ENCODE peak calls at places on chromosome 6, in ten cellular contexts. F is heart left ventricle, C is Peyer's patch, Z is lung, P is psoas muscle, L is prostate gland, W is heart right ventricle, N is cardiac muscle cell, E is neural progenitor cell, K is uterus. B is an unnamed sample. For H3K4me1, the result is how much of the 10 kb centered on the place peaks cover.

GRCh38 chr6:43874814-43875590 is 105.0 kb downstream of the VEGFA start:
- DNase-seq in E (no peak), P (no peak), W (no peak), F (no peak), Z (no peak), L (no peak), K (no peak), C (no peak), N (no peak), B (no peak)

GRCh38 chr6:138593100-138593877 is 94.0 kb upstream of the NHSL1 start:
- DNase-seq in N (no peak), Z (peak), P (no peak), C (no peak), W (peak), L (peak), F (peak), K (peak), E (no peak), B (no peak)

GRCh38 chr6:149779644-149779963 is 30.1 kb downstream of the PCMT1 start:
- DNase-seq in E (no peak), L (no peak), P (no peak), W (peak), N (no peak), K (no peak), Z (no peak), F (no peak), C (no peak), B (no peak)

GRCh38 chr6:133609404-133610270 is 279.3 kb upstream of the TCF21 start:
- DNase-seq in F (no peak), N (no peak), L (no peak), P (no peak), C (no peak), W (no peak), K (no peak), Z (no peak), E (no peak), B (no peak)

GRCh38 chr6:22717906-22718305 is 148.5 kb downstream of the HDGFL1 start:
- DNase-seq in P (no peak), W (no peak), C (no peak), F (no peak), N (no peak), L (peak), K (peak), E (no peak), Z (no peak), B (no peak)

GRCh38 chr6:113364781-113365545 is 492.2 kb upstream of the MARCKS start:
- DNase-seq in N (no peak), W (no peak), Z (no peak), C (no peak), P (no peak), E (no peak), F (no peak), K (no peak), L (no peak), B (no peak)

GRCh38 chr6:64815718-64816117 is 891.3 kb downstream of the EYS start:
- DNase-seq in K (no peak), Z (no peak), F (no peak), P (no peak), C (no peak), L (no peak), W (no peak), N (no peak), E (no peak), B (no peak)

GRCh38 chr6:126824226-126824625 is 294.2 kb upstream of the RSPO3 start:
- DNase-seq in L (no peak), P (no peak), E (peak), W (no peak), Z (no peak), N (no peak), K (no peak), F (no peak), C (no peak), B (no peak)

GRCh38 chr6:137361701-137362100 is 132.5 kb downstream of the OLIG3 start:
- DNase-seq in L (no peak), Z (no peak), F (no peak), P (no peak), E (no peak), C (no peak), W (no peak), K (no peak), N (no peak), B (no peak)

GRCh38 chr6:28248916-28249315 is 3.2 kb downstream of the ZKSCAN4 start:
- DNase-seq in C (no peak), Z (no peak), E (no peak), W (no peak), K (no peak), N (no peak), P (no peak), L (no peak), F (no peak), B (no peak)

GRCh38 chr6:118370722-118371121 is 177.4 kb upstream of the PLN start:
- DNase-seq in C (no peak), K (no peak), W (peak), N (peak), F (peak), P (no peak), L (no peak), Z (no peak), E (no peak), B (no peak)

GRCh38 chr6:14881399-14881798 is 364.5 kb upstream of the JARID2 start:
- DNase-seq in F (no peak), K (no peak), N (no peak), L (no peak), W (peak), P (no peak), Z (no peak), C (no peak), E (no peak), B (no peak)

GRCh38 chr6:27280064-27280539 is 32.0 kb downstream of the POM121L2 start:
- DNase-seq in K (no peak), W (no peak), E (peak), F (no peak), Z (no peak), L (no peak), C (no peak), P (no peak), N (peak), B (no peak)

GRCh38 chr6:63529498-63529897 is 42.8 kb upstream of the LOC128125822 start:
- DNase-seq in N (no peak), P (no peak), C (no peak), E (no peak), Z (no peak), W (no peak), L (no peak), K (no peak), F (no peak), B (no peak)

GRCh38 chr6:143957679-143958274 is 50.3 kb downstream of the PLAGL1 start:
- DNase-seq in W (no peak), L (no peak), C (no peak), K (no peak), Z (no peak), F (no peak), N (no peak), E (peak), P (no peak), B (no peak)

GRCh38 chr6:169789944-169790927 is 38.8 kb downstream of the ERMARD start:
- DNase-seq in W (peak), L (peak), N (peak), E (peak), C (peak), F (peak), P (peak), K (peak), Z (peak), B (peak)

GRCh38 chr6:31568537-31568961 is 3.5 kb upstream of the LTA start:
- DNase-seq in F (no peak), N (no peak), L (no peak), E (no peak), Z (no peak), K (no peak), P (no peak), W (no peak), C (no peak), B (peak)

GRCh38 chr6:85389180-85389797 is 60.6 kb upstream of the NT5E start:
- DNase-seq in F (no peak), Z (no peak), N (no peak), L (no peak), K (no peak), E (no peak), W (no peak), C (peak), P (no peak), B (no peak)

GRCh38 chr6:41934278-41935189 is 7.1 kb downstream of the CCND3 start:
- DNase-seq in E (no peak), C (no peak), N (no peak), P (no peak), Z (no peak), W (no peak), F (no peak), K (no peak), L (no peak), B (no peak)

GRCh38 chr6:106089981-106090380 is 3.8 kb downstream of the PRDM1 start:
- DNase-seq in P (no peak), F (no peak), K (no peak), C (no peak), W (no peak), Z (no peak), L (no peak), N (no peak), E (no peak), B (no peak)

GRCh38 chr6:106163966-106164877 is 78.1 kb downstream of the PRDM1 start:
- DNase-seq in W (no peak), K (peak), C (no peak), E (no peak), N (no peak), P (peak), L (no peak), Z (peak), F (no peak), B (peak)

GRCh38 chr6:106133040-106133439 is 46.9 kb downstream of the PRDM1 start:
- DNase-seq in F (no peak), P (no peak), W (no peak), N (no peak), L (no peak), K (no peak), E (no peak), C (no peak), Z (no peak), B (no peak)

GRCh38 chr6:13409991-13410390 is 77.4 kb downstream of the GFOD1 start:
- DNase-seq in K (no peak), W (no peak), Z (no peak), N (no peak), L (no peak), P (no peak), F (no peak), C (no peak), E (no peak), B (no peak)

GRCh38 chr6:81451787-81452186 is 300.7 kb downstream of the TENT5A start:
- DNase-seq in C (no peak), P (no peak), E (no peak), W (no peak), F (no peak), L (no peak), Z (no peak), N (no peak), K (no peak), B (no peak)

GRCh38 chr6:156886409-156886808 is 109.2 kb downstream of the ARID1B start:
- DNase-seq in K (no peak), W (peak), Z (peak), L (no peak), F (no peak), E (no peak), P (no peak), C (no peak), N (no peak), B (no peak)

GRCh38 chr6:112311950-112312547 is 35.1 kb upstream of the RFPL4B start:
- DNase-seq in W (peak), Z (no peak), P (no peak), C (no peak), L (no peak), E (peak), F (no peak), K (no peak), N (peak), B (no peak)

GRCh38 chr6:132768051-132768517 is 10.4 kb upstream of the VNN2 start:
- DNase-seq in F (peak), E (peak), Z (peak), C (peak), N (peak), W (peak), K (no peak), L (no peak), P (no peak), B (peak)

GRCh38 chr6:43489277-43490072 is 12.1 kb downstream of the TJAP1 start:
- DNase-seq in F (no peak), C (no peak), Z (no peak), W (no peak), L (no peak), N (no peak), P (no peak), E (peak), K (no peak), B (no peak)

GRCh38 chr6:364609-365540 is 26.7 kb upstream of the IRF4 start:
- DNase-seq in W (no peak), Z (no peak), P (no peak), L (no peak), E (no peak), N (no peak), F (no peak), C (peak), K (no peak), B (peak)

GRCh38 chr6:30759575-30760239 is 15.4 kb upstream of the IER3 start:
- DNase-seq in C (no peak), F (no peak), E (peak), W (no peak), K (no peak), P (no peak), N (peak), Z (no peak), L (no peak), B (no peak)

GRCh38 chr6:125471703-125472102 is 169.9 kb upstream of the HDDC2 start:
- DNase-seq in C (no peak), E (no peak), P (no peak), W (no peak), L (no peak), Z (no peak), F (no peak), K (no peak), N (no peak), B (no peak)

GRCh38 chr6:30000156-30000791 is 57.9 kb downstream of the HLA-A start:
- DNase-seq in K (no peak), C (no peak), F (no peak), L (no peak), Z (no peak), E (no peak), P (no peak), N (no peak), W (no peak), B (no peak)

GRCh38 chr6:13553646-13554045 is 20.8 kb upstream of the SIRT5 start:
- DNase-seq in L (no peak), K (no peak), W (no peak), N (no peak), Z (no peak), E (no peak), F (no peak), C (no peak), P (no peak), B (no peak)

GRCh38 chr6:56802570-56802969 is 152.3 kb upstream of the BEND6 start:
- DNase-seq in W (no peak), Z (no peak), L (no peak), K (no peak), F (no peak), E (no peak), P (no peak), C (no peak), N (no peak), B (no peak)

DNA sequence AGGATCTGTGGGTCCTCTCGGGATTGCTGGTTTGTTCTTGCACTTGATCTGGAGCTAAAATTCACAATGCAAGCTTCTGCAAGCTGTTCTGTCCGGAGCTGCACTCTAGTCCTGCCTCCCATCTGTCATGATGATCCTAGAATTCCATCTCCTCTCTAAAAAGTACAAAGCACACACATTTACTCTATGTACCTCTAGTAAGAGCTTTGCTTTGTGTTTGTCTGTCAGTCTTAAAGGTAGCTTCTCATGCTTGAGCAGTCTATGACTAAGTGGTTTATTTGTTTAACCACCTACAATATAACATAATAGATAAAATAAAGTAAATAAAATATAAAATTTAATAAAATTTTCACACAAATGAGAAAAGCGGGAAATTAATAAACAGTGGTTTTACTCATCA is 46.0 kb upstream of the PKIB start:
- DNase-seq in E (no peak), C (no peak), W (no peak), Z (no peak), L (no peak), F (no peak), P (no peak), N (no peak), K (no peak), B (no peak)
- H3K4me1 ChIP-seq in E (under half), C (under half), W (under half), Z (under half), L (under half), F (under half), P (under half), N (under half), K (under half), B (under half)

GRCh38 chr6:158825951-158826306 is 6.8 kb upstream of the EZR start:
- DNase-seq in E (no peak), K (peak), F (peak), Z (no peak), W (peak), C (no peak), P (no peak), N (peak), L (no peak), B (no peak)
- H3K27ac ChIP-seq in E (no peak), K (no peak), F (peak), Z (peak), W (peak), C (no peak), P (peak), N (peak), L (no peak), B (no peak)

DNA sequence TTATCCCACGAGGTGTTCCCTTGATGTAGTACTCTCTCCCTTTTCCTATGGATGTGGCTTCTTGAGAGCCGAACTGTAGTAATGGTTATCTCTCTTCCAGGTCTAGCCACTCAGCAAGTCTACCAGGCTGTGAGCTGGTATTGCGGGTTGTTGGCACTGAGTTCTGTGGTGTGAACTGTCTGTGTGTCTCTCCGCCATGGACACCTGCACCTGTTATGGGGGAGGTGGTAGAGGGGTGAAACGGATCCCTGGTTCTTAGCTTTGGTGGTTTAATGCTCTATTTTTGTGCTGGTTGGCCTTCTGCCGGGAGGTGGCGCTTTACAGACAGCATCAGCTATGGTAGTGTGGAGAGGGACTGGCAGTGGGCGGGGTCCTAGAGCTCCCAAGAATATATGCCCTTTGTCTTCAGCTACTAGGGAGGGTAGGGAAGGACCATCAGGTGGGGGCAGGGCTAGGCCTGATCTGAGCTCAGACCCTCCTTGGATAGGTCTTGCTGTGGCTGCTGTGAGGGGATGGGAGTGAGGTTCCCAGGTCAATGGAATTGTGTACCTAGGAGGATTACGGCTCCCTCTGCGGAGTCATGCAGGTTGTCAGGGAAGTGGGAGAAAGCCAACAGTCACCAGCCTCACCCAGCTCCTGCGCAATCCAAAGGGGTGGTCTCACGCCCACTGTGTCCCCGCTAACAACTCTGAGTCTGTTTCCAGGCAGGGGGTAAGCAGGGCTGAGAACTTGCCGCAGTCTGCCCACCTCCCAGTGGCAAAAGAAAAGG is 154.2 kb downstream of the CCDC170 start:
- DNase-seq in Z (no peak), K (no peak), E (peak), P (no peak), N (peak), L (no peak), F (no peak), C (no peak), W (no peak), B (no peak)
- TF ChIP-seq CTCF in Z (no peak), K (no peak), E (peak), P (no peak), N (peak), L (no peak), F (no peak), C (no peak), W (peak), B (no peak)

GRCh38 chr6:152300517-152300916 is 336.6 kb downstream of the SYNE1 start:
- DNase-seq in K (no peak), N (no peak), Z (no peak), E (no peak), F (no peak), P (no peak), C (no peak), L (no peak), W (no peak), B (no peak)
- H3K4me1 ChIP-seq in K (under half), N (under half), Z (under half), E (under half), F (under half), P (under half), C (under half), L (under half), W (under half), B (under half)